ENCODE peak calls at places on chromosomes 2 and 18, in eight cellular contexts. L is lower leg skin, I is A549, H is tibial nerve, U is PC-3, Z is left lung, V is sigmoid colon, D is B cell. C is an unnamed sample.

GRCh38 chr2:2879776-2880175 is 497.8 kb downstream of the EIPR1 start:
- DNase-seq in L (peak; percentile 15), I (no peak), H (no peak), U (no peak), Z (no peak), V (no peak), D (peak; percentile 24), C (no peak)

GRCh38 chr2:233773854-233774253 is 4.3 kb upstream of the MROH2A start:
- DNase-seq in L (no peak), I (no peak), H (no peak), U (no peak), Z (no peak), V (no peak), D (no peak), C (no peak)

GRCh38 chr2:37625781-37626548 is 45.5 kb downstream of the CDC42EP3 start:
- DNase-seq in L (no peak), I (no peak), H (no peak), U (no peak), Z (no peak), V (peak; percentile 92), D (peak; percentile 62), C (no peak)

GRCh38 chr2:242085941-242086621 is 216.6 kb downstream of the RTP5 start:
- DNase-seq in L (no peak), I (no peak), H (peak; percentile 37), U (peak; percentile 2), Z (peak; percentile 73), V (peak; percentile 71), D (peak; percentile 67), C (peak; percentile 86)

GRCh38 chr2:216789088-216789487 is 70.8 kb downstream of the TNP1 start:
- DNase-seq in L (no peak), I (no peak), H (no peak), U (no peak), Z (no peak), V (no peak), D (no peak), C (no peak)

GRCh38 chr2:233020454-233020853 is 7.4 kb upstream of the NGEF start:
- DNase-seq in L (no peak), I (no peak), H (no peak), U (no peak), Z (no peak), V (no peak), D (no peak), C (no peak)

GRCh38 chr2:12432985-12433640 is 283.6 kb upstream of the TRIB2 start:
- DNase-seq in L (no peak), I (no peak), H (no peak), U (peak; percentile 18), Z (no peak), V (no peak), D (no peak), C (no peak)

GRCh38 chr2:33168425-33168824 is 221.7 kb downstream of the LTBP1 start:
- DNase-seq in L (no peak), I (no peak), H (no peak), U (no peak), Z (no peak), V (no peak), D (no peak), C (no peak)

GRCh38 chr2:229489016-229489415 is 217.9 kb upstream of the PID1 start:
- DNase-seq in L (no peak), I (no peak), H (no peak), U (peak; percentile 95), Z (no peak), V (no peak), D (no peak), C (no peak)

GRCh38 chr2:241015439-241015838 is 17.0 kb downstream of the SNED1 start:
- DNase-seq in L (peak; percentile 36), I (no peak), H (peak; percentile 1), U (no peak), Z (no peak), V (peak; percentile 27), D (no peak), C (no peak)

GRCh38 chr2:201127570-201127969 is 11.6 kb downstream of the CFLAR start:
- DNase-seq in L (no peak), I (no peak), H (no peak), U (no peak), Z (no peak), V (no peak), D (no peak), C (no peak)

GRCh38 chr2:120669121-120669952 is 66.3 kb upstream of the GLI2 start:
- DNase-seq in L (no peak), I (no peak), H (no peak), U (peak; percentile 79), Z (no peak), V (peak; percentile 61), D (no peak), C (no peak)
- TF ChIP-seq CTCF in L (no peak), I (no peak), H (no peak), U (peak; percentile 53), Z (no peak), V (no peak), D (no peak), C (no peak)

DNA sequence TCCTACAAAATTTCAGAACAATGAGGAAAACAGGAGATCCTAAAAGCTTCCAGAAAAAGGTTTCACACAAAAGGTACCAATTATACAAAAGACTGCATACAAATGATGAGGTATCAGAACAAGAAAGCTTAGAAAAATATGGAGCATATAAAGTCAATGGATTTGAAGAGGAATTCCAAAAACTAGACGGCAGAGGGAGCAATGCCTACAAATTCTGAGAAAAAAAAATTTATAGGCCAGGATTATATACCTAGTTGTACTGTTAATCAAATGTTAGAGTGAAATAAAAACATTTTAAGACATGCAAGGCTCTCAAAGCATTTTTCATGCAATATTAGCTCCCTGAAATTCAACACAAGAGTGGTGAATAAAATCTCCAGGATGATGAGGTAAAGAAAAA is 106.2 kb downstream of the ZRANB3 start:
- DNase-seq in L (no peak), I (no peak), H (no peak), U (peak; percentile 45), Z (no peak), V (no peak), D (no peak), C (no peak)
- TF ChIP-seq CTCF in L (no peak), I (no peak), H (no peak), U (peak; percentile 71), Z (no peak), V (no peak), D (no peak), C (no peak)

GRCh38 chr18:50144535-50144934 is 50.4 kb downstream of the MYO5B start:
- DNase-seq in L (no peak), I (no peak), H (no peak), U (no peak), Z (no peak), V (no peak), D (no peak), C (no peak)

GRCh38 chr18:50142441-50143120 is 52.4 kb downstream of the MYO5B start:
- DNase-seq in L (no peak), I (no peak), H (no peak), U (no peak), Z (no peak), V (no peak), D (no peak), C (no peak)

GRCh38 chr18:50138181-50139064 is 56.5 kb downstream of the MYO5B start:
- DNase-seq in L (no peak), I (no peak), H (no peak), U (peak; percentile 14), Z (no peak), V (no peak), D (no peak), C (no peak)

GRCh38 chr18:50143891-50144290 is 51.1 kb downstream of the MYO5B start:
- DNase-seq in L (no peak), I (no peak), H (no peak), U (peak; percentile 59), Z (no peak), V (no peak), D (no peak), C (no peak)

GRCh38 chr18:50143295-50143694 is 51.7 kb downstream of the MYO5B start:
- DNase-seq in L (no peak), I (no peak), H (no peak), U (peak; percentile 3), Z (no peak), V (no peak), D (no peak), C (no peak)
- TF ChIP-seq CTCF in L (no peak), I (no peak), H (no peak), U (no peak), Z (no peak), V (no peak), D (no peak), C (no peak)

GRCh38 chr18:9285604-9286003 is 49.0 kb upstream of the TWSG1 start:
- DNase-seq in L (no peak), I (no peak), H (no peak), U (no peak), Z (no peak), V (no peak), D (no peak), C (no peak)
- TF ChIP-seq CTCF in L (no peak), I (no peak), H (no peak), U (no peak), Z (no peak), V (no peak), D (no peak), C (no peak)

GRCh38 chr2:22626621-22627020 is 758.4 kb upstream of the KLHL29 start:
- DNase-seq in L (no peak), I (no peak), H (no peak), U (no peak), Z (no peak), V (no peak), D (no peak), C (no peak)
- TF ChIP-seq CTCF in L (no peak), I (no peak), H (no peak), U (peak; percentile 15), Z (no peak), V (no peak), D (no peak), C (no peak)

GRCh38 chr18:8529609-8530008 is 79.6 kb upstream of the RAB12 start:
- DNase-seq in L (no peak), I (no peak), H (no peak), U (no peak), Z (no peak), V (no peak), D (no peak), C (no peak)

GRCh38 chr18:8526316-8526715 is 82.9 kb upstream of the RAB12 start:
- DNase-seq in L (no peak), I (no peak), H (no peak), U (no peak), Z (no peak), V (peak; percentile 33), D (no peak), C (no peak)

GRCh38 chr18:8522756-8523155 is 86.5 kb upstream of the RAB12 start:
- DNase-seq in L (no peak), I (no peak), H (no peak), U (no peak), Z (no peak), V (no peak), D (no peak), C (no peak)

GRCh38 chr18:8520266-8520665 is 89.0 kb upstream of the RAB12 start:
- DNase-seq in L (no peak), I (no peak), H (no peak), U (no peak), Z (no peak), V (no peak), D (no peak), C (no peak)

DNA sequence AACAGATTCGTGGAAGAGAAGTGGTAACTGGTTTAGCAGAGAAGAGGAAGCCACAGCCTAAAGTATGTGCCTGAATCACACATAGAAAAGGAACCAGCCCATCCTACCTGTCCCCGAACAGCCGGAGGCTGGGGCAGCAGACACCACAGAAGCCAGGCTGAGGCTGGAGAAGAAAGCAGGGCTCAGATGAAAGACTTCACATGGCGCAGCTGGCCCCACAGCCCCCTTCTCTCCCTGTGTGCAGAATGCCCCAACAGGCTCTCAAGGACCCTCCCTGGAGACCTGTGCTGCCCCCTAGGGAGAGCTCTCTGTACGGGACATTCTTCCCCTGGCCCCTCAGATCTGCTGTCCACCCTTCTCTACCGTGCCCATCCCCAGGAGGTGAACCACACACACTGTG is 83.5 kb upstream of the RAB12 start:
- DNase-seq in L (no peak), I (no peak), H (no peak), U (no peak), Z (no peak), V (peak; percentile 50), D (no peak), C (no peak)
- TF ChIP-seq CTCF in L (no peak), I (peak; percentile 9), H (no peak), U (peak; percentile 50), Z (no peak), V (no peak), D (no peak), C (peak; percentile 22)